ENCODE peak calls at places on chromosomes 6 and 20, in seven cellular contexts. E, O, N, M, Z, T and D are unnamed samples. For H3K27me3 and H3K4me1, the result is how much of the 10 kb centered on the place peaks cover.

GRCh38 chr6:156884306-156884705 is 107.1 kb downstream of the ARID1B start:
- DNase-seq in M (no peak), T (no peak), N (no peak), Z (no peak), O (no peak), E (no peak), D (no peak)

GRCh38 chr6:154515808-154516207 is 5.3 kb upstream of the CNKSR3 start:
- DNase-seq in O (no peak), Z (no peak), E (no peak), M (no peak), N (no peak), T (no peak), D (no peak)

GRCh38 chr6:170283212-170284081 is 7.4 kb downstream of the DLL1 start:
- DNase-seq in O (peak), E (no peak), T (no peak), M (peak), N (no peak), Z (no peak), D (no peak)

GRCh38 chr6:2783188-2783957 is 18.2 kb downstream of the WRNIP1 start:
- DNase-seq in M (no peak), E (no peak), N (no peak), Z (no peak), O (no peak), T (no peak), D (no peak)

GRCh38 chr6:26427093-26427809 is 13.1 kb upstream of the BTN3A3 start:
- DNase-seq in O (no peak), T (no peak), N (no peak), E (no peak), Z (no peak), M (no peak), D (no peak)

GRCh38 chr6:107272246-107272645 is 156.9 kb upstream of the BEND3 start:
- DNase-seq in T (no peak), M (no peak), E (no peak), Z (no peak), N (no peak), O (peak), D (no peak)

GRCh38 chr6:98116513-98116912 is 717.9 kb upstream of the POU3F2 start:
- DNase-seq in T (no peak), M (no peak), Z (no peak), E (no peak), N (no peak), O (no peak), D (no peak)

GRCh38 chr6:152775441-152775840 is 24.8 kb downstream of the VIP start:
- DNase-seq in E (no peak), Z (no peak), N (no peak), O (no peak), T (no peak), M (no peak), D (no peak)

GRCh38 chr6:7975764-7976146 is 65.2 kb upstream of the TXNDC5 start:
- DNase-seq in E (no peak), T (no peak), Z (no peak), N (no peak), M (no peak), O (no peak), D (no peak)

GRCh38 chr20:17562804-17563305 is 7.0 kb upstream of the DSTN start:
- DNase-seq in M (no peak), N (peak), T (no peak), Z (peak), E (no peak), O (no peak), D (no peak)

GRCh38 chr20:57451759-57452661 is 60.8 kb downstream of the RBM38 start:
- DNase-seq in M (no peak), O (no peak), Z (no peak), N (no peak), E (no peak), T (no peak), D (no peak)

GRCh38 chr6:21277601-21278043 is 315.9 kb upstream of the SOX4 start:
- DNase-seq in E (no peak), Z (peak), O (no peak), T (no peak), N (no peak), M (no peak), D (no peak)

GRCh38 chr20:62616728-62617621 is 25.3 kb upstream of the SLCO4A1 start:
- DNase-seq in N (peak), E (peak), T (peak), M (peak), Z (peak), O (peak), D (no peak)
- H3K27me3 ChIP-seq in N (under half), E (under half), T (under half), M (under half), Z (under half), O (under half), D (under half)

DNA sequence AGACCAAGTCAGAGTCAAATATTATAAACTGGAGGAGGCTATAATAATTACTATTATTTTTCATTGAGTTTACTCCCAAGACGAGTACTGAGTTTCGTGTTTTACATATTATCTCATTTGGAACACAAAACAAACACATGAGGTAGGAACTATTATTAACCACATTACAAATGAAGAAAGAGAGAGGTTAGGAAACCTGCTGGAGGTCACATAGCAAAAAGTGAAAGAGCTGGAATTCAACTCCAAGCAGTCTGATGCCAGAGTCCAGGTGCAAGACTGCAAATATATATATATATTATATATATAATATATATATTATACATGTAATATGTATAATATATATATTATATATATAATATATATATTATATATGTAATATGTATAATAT is 7.3 kb downstream of the RNF24 start:
- DNase-seq in E (no peak), Z (no peak), M (no peak), O (no peak), N (no peak), T (no peak), D (no peak)
- H3K4me1 ChIP-seq in E (under half), Z (under half), M (under half), O (under half), N (under half), T (under half), D (under half)

DNA sequence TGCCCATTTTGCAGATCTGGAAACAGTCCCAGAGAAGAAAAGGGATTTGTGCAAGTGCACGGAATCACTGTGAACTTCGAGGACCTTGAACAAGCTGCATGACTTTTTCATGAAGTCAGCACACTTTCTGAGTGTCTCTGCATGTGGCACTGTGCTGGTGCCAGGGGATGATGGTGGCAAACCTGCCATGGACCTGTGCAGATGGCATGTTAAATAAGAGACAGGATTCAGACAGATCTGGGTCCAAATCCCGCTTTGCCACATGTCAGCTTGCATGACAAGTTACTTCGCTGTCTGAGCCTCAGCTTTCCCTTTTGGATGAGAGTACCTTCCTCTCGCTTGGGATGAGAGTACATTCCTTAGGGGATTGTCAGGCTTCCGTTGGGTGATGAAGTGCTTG is 26.9 kb downstream of the ZNF831 start:
- DNase-seq in N (no peak), Z (no peak), E (no peak), M (no peak), O (no peak), T (no peak), D (no peak)
- H3K27me3 ChIP-seq in N (under half), Z (under half), E (under half), M (under half), O (under half), T (under half), D (under half)

GRCh38 chr20:38171301-38172010 is 6.4 kb upstream of the TGM2 start:
- DNase-seq in E (no peak), N (no peak), Z (no peak), M (no peak), O (no peak), T (no peak), D (no peak)
- H3K4me1 ChIP-seq in E (under half), N (under half), Z (half or more), M (under half), O (under half), T (under half), D (half or more)

DNA sequence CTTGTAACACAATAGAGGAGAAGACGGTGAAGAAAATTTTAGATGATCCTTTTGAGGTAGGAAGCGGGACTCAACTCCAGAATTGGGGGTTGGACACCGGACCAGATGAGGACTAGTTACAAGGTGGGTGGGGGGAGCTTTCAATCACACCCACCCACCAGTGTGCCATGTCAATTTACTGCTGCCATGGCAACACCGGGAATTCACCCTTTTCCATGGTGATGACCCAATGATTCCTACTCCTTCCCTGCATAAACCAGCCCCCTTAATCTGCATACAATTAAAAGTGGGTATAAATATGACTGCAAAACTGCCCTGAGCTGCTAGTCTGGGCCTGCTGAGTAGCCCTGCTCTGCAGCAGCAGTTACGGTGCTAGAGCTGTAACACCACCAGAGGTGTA is 14.7 kb downstream of the RAD21L1 start:
- DNase-seq in Z (no peak), N (no peak), O (no peak), T (no peak), M (no peak), E (no peak), D (no peak)
- H3K27me3 ChIP-seq in Z (under half), N (under half), O (under half), T (under half), M (under half), E (under half), D (under half)

DNA sequence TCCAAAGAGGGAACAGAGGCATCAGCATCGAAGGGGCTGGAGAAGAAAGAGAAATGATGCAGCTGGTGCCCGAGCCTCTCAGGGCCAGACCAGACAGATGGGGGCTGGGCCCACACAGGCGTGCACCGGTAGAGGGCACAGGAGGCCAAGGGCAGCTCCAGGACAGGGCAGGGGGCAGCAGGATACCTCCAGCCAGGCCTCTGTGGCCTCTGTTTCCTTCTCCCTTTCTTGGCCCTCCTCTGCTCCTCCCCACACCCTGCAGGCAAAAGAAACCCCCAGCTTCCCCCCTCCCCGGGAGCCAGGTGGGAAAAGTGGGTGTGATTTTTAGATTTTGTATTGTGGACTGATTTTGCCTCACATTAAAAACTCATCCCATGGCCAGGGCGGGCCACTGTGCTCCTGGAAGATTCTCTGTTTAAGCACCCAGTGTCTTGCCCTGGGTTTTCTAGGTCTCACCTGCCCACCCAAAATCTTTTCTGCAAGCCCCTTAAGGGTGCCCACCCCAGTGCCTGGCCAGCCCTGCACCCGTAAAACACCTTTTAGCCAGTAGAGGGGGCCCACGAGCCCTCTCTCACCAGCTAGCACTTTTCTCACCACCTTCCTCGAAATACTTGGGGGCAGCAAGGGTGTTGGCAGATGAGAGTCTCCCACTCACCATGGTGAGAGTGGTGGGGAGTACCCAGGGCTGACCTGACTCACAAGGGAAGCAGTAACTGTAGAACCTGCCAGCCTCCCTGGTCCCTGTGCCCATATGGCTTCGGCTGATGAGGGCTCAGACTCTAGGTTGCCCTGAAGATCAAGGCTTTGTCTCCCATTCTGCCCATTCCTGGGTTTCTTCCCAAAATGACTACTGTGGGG is 35.7 kb upstream of the ID1 start:
- DNase-seq in N (peak), T (peak), M (peak), Z (peak), E (peak), O (peak), D (no peak)
- H3K4me1 ChIP-seq in N (under half), T (under half), M (under half), Z (half or more), E (under half), O (under half), D (under half)

DNA sequence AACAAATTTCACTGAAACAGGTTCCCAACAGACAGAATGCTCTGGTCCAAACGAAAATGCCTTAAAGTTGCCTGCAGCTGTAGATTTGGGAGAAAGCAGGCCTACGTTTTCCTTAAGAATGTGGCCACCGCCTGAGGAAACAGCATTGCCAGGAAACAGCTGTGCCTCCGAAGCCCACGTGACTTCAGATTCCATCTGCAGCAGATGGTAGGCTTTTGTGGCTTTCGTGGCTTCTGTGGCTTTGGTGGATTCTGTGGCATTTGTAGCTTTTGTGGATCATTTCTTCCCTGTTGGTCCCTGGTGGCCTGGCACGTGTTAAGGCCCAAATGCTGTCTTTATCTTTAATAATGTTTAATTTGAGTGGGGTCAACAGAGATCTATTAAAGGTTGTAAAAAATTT is 222.9 kb downstream of the TTLL2 start:
- DNase-seq in M (no peak), T (peak), N (no peak), Z (peak), E (no peak), O (no peak), D (no peak)
- H3K27me3 ChIP-seq in M (under half), T (under half), N (under half), Z (under half), E (under half), O (under half), D (under half)

GRCh38 chr6:41732601-41733348 is 2.6 kb downstream of the TFEB start:
- DNase-seq in T (no peak), M (no peak), O (no peak), E (peak), N (no peak), Z (no peak), D (no peak)

GRCh38 chr6:41733349-41733706 is 2.1 kb downstream of the TFEB start:
- DNase-seq in T (no peak), Z (no peak), E (no peak), M (no peak), O (no peak), N (no peak), D (no peak)

GRCh38 chr6:41735427-41736206 is at the start of gene TFEB:
- DNase-seq in O (peak), T (peak), N (peak), M (peak), Z (peak), E (peak), D (peak)

GRCh38 chr6:41734666-41735426 is 562 bp downstream of the TFEB start:
- DNase-seq in Z (peak), O (peak), M (peak), T (peak), E (peak), N (peak), D (peak)

DNA sequence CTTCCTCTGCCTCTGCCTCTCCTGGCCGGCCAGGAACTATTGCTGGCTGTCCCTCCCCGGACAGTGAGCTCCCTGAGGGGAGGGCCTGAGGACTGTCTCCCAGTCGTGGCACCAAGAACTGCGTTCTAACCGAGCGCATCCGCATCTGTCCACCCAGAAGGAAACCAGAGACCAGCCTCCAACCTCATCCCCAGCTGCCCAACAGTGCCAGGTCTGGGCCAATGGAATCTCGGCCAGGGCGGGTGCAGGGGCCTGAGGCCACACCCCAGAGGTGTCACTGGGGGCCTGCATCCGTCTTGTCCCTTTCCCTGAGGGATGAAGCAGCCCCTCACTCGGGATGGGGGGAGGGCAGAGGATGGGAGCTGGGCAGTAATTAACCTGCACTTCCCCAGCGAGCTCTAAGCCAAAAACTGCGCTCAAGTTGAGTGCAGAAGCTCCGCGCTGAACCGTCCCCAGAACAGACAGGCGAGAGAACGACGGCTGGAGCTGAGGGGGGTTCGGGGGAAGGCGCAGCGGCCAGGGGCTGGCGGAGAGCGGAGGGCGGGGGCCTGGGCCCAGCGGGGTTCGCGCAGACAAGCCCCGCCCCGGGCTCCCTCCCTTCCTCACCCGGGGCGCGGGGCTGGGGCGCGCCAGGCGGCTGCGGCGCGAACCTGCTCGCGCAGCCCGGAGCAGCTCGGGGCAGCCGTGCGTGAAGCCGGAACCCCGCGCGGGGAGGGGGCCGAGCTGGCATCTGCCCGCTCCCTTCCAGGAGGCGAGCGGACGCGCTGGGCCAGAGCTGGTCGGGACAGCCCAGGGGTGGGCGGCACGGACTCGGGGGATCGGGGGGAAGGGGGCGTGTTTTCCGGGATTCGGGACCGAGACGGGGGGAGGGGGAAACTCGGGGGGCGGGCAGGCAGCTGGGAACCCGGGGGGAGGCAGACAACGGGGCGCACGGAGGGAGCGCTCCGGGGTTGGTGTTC is 1.4 kb downstream of the TFEB start:
- DNase-seq in T (peak), M (peak), N (peak), O (peak), E (peak), Z (peak), D (no peak)
- H3K4me1 ChIP-seq in T (under half), M (under half), N (under half), O (under half), E (under half), Z (under half), D (under half)

GRCh38 chr20:46050444-46050843 is 21.4 kb downstream of the SLC12A5 start:
- DNase-seq in T (no peak), M (no peak), E (no peak), Z (no peak), O (peak), N (no peak), D (no peak)
- H3K27me3 ChIP-seq in T (under half), M (under half), E (under half), Z (under half), O (under half), N (under half), D (under half)

GRCh38 chr20:50455656-50456451 is 54.3 kb upstream of the PTPN1 start:
- DNase-seq in E (no peak), N (peak), Z (no peak), T (no peak), O (peak), M (peak), D (no peak)

GRCh38 chr20:50459124-50459918 is 50.9 kb upstream of the PTPN1 start:
- DNase-seq in N (no peak), T (no peak), O (no peak), Z (no peak), E (no peak), M (no peak), D (no peak)

GRCh38 chr20:50453533-50453932 is 56.6 kb upstream of the PTPN1 start:
- DNase-seq in E (no peak), N (no peak), O (no peak), M (no peak), T (no peak), Z (no peak), D (no peak)

GRCh38 chr20:50460115-50460607 is 50.0 kb upstream of the PTPN1 start:
- DNase-seq in N (peak), O (no peak), M (no peak), E (no peak), Z (no peak), T (no peak), D (no peak)

DNA sequence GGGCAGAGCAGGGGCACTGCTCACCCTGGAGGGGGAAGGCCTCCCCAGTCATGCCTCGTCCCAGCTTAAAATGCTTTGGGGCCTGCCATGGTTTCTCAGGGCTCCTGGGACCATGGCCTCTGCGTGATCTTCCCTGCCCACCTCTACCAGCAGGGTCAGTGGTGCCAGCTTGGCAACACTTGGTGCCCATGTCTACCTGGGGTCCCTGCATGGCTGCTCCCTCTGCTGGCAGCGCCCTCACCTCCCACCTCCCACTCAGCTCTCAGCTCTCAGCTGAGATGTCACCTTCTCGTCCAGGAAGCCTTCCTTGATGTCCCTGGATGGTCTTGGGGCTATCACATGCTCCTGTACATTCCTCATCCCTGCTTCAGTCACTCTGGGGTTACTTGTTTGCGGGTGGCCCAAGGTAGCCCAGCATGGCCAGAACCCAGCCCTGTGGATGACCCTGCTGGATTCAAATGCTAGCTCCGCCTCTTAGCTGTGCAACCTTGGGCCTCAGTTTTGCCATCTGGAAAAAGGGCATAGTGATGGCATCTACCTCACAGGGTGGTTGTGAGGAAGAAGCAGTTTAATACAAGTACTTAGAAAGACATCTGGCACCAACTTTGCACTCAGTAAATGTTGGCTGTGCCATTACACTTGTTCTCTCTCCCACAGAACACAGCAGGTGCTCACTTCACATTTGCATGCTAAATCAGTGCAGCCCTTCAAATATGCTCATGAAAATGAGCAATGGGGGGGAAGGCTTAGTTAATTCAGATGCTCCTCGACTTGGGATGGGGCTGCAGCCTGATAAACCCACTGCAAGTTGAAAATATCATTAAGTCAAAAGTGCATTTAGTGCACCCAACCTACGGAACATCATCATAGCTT is 53.5 kb upstream of the PTPN1 start:
- DNase-seq in Z (no peak), O (no peak), T (peak), E (no peak), M (no peak), N (no peak), D (no peak)
- H3K4me1 ChIP-seq in Z (under half), O (half or more), T (under half), E (under half), M (under half), N (under half), D (under half)